ENCODE peak calls at places on chromosomes 16 and 17, in four cellular contexts. C, O, S and H are unnamed samples.

GRCh38 chr17:13736915-13737314 is 135.2 kb upstream of the HS3ST3A1 start:
- DNase-seq in S (no peak), C (no peak), O (peak), H (no peak)

GRCh38 chr16:83676056-83676455 is 131.7 kb upstream of the HSBP1 start:
- DNase-seq in S (no peak), C (no peak), O (no peak), H (no peak)

GRCh38 chr16:64687089-64687488 is 434.8 kb downstream of the CDH11 start:
- DNase-seq in C (no peak), S (no peak), O (no peak), H (no peak)

GRCh38 chr16:83808573-83809014 is 816 bp downstream of the HSBP1 start:
- DNase-seq in S (no peak), O (peak), C (no peak), H (no peak)

GRCh38 chr17:45235071-45236001 is 13.7 kb downstream of the FMNL1 start:
- DNase-seq in S (no peak), C (peak), O (peak), H (peak)

GRCh38 chr16:85370881-85371651 is 242.1 kb upstream of the GSE1 start:
- DNase-seq in O (peak), S (no peak), C (no peak), H (no peak)

GRCh38 chr16:67185003-67185865 is 1.5 kb upstream of the MATCAP1 start:
- DNase-seq in S (peak), C (peak), O (peak), H (peak)

GRCh38 chr17:74147436-74147835 is 56.0 kb upstream of the RPL38 start:
- DNase-seq in C (no peak), S (no peak), O (no peak), H (no peak)